ENCODE peak calls at places on chromosome 4, in seven cellular contexts. O is GM13976, X is chondrocyte, M is ovary, A is PC-3, C is AG10803, K is fibroblast of the aortic adventitia. S is an unnamed sample.

GRCh38 chr4:96102541-96103018 is 262.7 kb downstream of the PDHA2 start:
- DNase-seq in O (no peak), A (peak; percentile 4), X (no peak), C (no peak), M (no peak), K (peak; percentile 40), S (peak; percentile 64)

GRCh38 chr4:68338625-68339024 is 11.3 kb downstream of the YTHDC1 start:
- DNase-seq in X (no peak), K (no peak), A (no peak), M (no peak), O (no peak), C (no peak), S (no peak)

GRCh38 chr4:173506780-173507211 is 23.2 kb downstream of the HAND2 start:
- DNase-seq in O (peak; percentile 46), C (no peak), K (no peak), A (no peak), X (peak; percentile 76), M (no peak), S (no peak)

GRCh38 chr4:165609653-165610052 is 230.8 kb downstream of the CPE start:
- DNase-seq in A (no peak), K (no peak), C (no peak), O (no peak), M (no peak), X (no peak), S (no peak)

GRCh38 chr4:152534541-152535231 is 1.2 kb downstream of the FBXW7 start:
- DNase-seq in X (no peak), A (no peak), M (peak; percentile 23), C (peak; percentile 12), K (peak; percentile 12), O (no peak), S (no peak)

GRCh38 chr4:57078685-57079521 is 31.3 kb downstream of the IGFBP7 start:
- DNase-seq in M (no peak), O (no peak), C (no peak), X (no peak), A (no peak), K (peak; percentile 20), S (peak; percentile 59)

GRCh38 chr4:24991015-24991414 is 39.7 kb downstream of the LGI2 start:
- DNase-seq in C (peak; percentile 66), M (no peak), X (no peak), A (peak; percentile 16), O (no peak), K (peak; percentile 80), S (no peak)

GRCh38 chr4:122576261-122577188 is 44.3 kb downstream of the IL21 start:
- DNase-seq in A (peak; percentile 64), C (peak; percentile 45), X (no peak), M (no peak), K (peak; percentile 76), O (peak; percentile 57), S (no peak)

GRCh38 chr4:25978327-25978726 is 64.3 kb downstream of the SMIM20 start:
- DNase-seq in O (no peak), C (no peak), M (no peak), X (no peak), K (peak; percentile 21), A (no peak), S (no peak)

GRCh38 chr4:143626134-143626859 is 74.2 kb downstream of the FREM3 start:
- DNase-seq in C (peak; percentile 41), K (peak; percentile 89), O (no peak), X (no peak), M (peak; percentile 64), A (no peak), S (peak; percentile 79)

GRCh38 chr4:31964691-31965090 is 1244.5 kb downstream of the PCDH7 start:
- DNase-seq in M (no peak), K (no peak), C (no peak), O (no peak), A (no peak), X (no peak), S (no peak)

GRCh38 chr4:107818301-107818910 is 6.3 kb upstream of the SGMS2 start:
- DNase-seq in K (no peak), A (peak; percentile 14), C (no peak), M (no peak), X (no peak), O (no peak), S (no peak)

GRCh38 chr4:81255524-81255923 is 40.5 kb upstream of the PRKG2 start:
- DNase-seq in K (peak; percentile 78), O (no peak), A (peak; percentile 30), C (peak; percentile 82), X (no peak), M (no peak), S (peak; percentile 64)

GRCh38 chr4:12716896-12717295 is 767.2 kb downstream of the RAB28 start:
- DNase-seq in K (no peak), M (no peak), X (no peak), C (no peak), O (no peak), A (no peak), S (no peak)

GRCh38 chr4:15690020-15690809 is 8.6 kb downstream of the FAM200B start:
- DNase-seq in A (peak; percentile 85), C (peak; percentile 90), K (peak; percentile 98), X (no peak), M (no peak), O (no peak), S (no peak)

GRCh38 chr4:47744843-47745382 is 93.0 kb downstream of the CORIN start:
- DNase-seq in K (no peak), C (no peak), M (no peak), A (no peak), X (no peak), O (no peak), S (no peak)

GRCh38 chr4:177283167-177283566 is 26.5 kb upstream of the NEIL3 start:
- DNase-seq in O (no peak), X (no peak), M (no peak), K (peak; percentile 52), A (no peak), C (peak; percentile 80), S (no peak)

GRCh38 chr4:48375651-48376291 is 34.4 kb downstream of the SLAIN2 start:
- DNase-seq in O (no peak), M (no peak), K (peak; percentile 63), C (peak; percentile 57), X (no peak), A (peak; percentile 91), S (no peak)

GRCh38 chr4:144701683-144702233 is 55.8 kb downstream of the HHIP start:
- DNase-seq in X (no peak), M (no peak), O (no peak), C (no peak), K (peak; percentile 12), A (no peak), S (no peak)

GRCh38 chr4:123980736-123981285 is 584.2 kb downstream of the SPRY1 start:
- DNase-seq in M (no peak), C (no peak), O (no peak), A (no peak), X (no peak), K (no peak), S (no peak)

DNA sequence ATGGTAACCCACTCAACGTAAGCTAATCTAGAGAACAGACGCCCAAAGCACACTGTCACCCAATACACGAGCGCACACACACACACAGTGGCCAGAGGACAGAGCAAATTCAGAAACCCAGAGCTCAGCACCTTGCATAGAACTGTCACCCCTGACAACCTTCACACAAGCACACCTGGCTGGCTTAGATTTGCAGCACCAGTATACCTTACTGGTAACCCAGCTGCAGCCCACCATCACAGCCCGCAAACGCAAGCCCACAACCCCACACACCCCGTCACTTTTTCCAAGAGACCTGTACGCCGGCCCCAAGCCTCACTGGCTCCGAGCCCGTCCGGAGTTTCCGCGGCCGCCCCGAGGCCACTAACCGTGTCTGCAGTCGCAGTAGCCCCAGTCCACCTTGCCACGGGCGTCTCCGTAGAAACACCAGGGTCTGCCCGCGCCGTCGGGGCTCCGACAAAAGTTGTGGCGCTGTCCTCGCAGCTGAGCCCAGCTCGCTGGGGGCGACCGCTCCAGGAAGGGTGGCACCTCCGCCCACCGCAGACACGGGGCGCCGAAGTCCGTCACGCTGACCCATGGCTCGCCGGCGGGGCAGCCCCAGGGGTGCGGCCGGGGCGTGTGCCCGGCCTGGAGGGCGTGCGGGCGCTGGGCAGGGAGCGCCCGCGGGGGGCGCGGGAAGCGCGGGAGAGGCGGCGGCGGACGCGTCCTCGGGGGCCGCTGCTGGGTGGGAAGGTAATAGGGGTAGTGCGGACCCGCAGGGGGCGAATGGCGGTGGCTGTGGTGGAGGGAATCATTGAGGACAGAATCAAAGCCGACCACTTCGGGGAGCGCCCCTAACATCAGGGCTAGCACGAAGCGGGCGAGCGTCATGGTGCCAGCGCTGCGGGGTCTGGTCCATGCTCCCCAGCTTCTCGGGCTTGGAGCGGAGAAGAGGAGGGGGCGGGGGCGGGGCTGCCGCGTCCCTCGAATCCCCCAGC is 664 bp downstream of the PRSS12 start:
- DNase-seq in C (no peak), X (peak; percentile 91), O (peak; percentile 35), K (peak; percentile 47), A (no peak), M (no peak), S (no peak)
- TF ChIP-seq CTCF in C (no peak), X (no peak), O (no peak), K (no peak), A (no peak), M (no peak), S (no peak)

DNA sequence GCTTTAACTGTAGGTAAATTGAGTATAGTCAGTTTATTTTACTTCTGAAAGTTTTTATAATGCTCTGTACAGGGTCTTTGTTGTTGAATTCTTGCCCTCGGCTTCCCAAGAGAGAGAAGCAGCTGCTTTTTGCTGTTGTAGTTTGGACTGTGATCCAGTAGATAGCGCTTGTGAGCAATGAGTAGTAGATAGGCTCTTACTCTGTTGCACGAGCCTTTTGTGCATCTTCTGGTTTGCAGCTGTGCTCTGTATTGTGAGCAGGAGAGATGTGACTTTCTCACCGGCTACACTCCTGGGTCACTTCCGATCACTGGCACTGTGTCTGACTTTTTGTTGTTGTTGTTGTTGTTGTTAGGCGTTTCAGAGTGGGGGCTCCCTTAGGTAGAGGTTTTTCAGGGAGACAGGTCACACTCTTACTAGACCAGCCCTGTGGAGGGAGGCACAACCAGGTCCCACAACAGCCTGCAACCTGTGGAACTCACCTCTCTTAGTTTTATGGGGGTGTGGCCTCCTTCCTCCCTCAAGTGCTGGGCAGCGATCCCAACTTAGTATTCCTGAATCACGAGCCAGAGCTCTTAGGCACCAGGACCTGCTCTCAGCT is 822.1 kb upstream of the GALNTL6 start:
- DNase-seq in X (no peak), O (peak; percentile 21), K (no peak), C (no peak), M (no peak), A (peak; percentile 44), S (no peak)
- TF ChIP-seq CTCF in X (peak; percentile 74), O (peak; percentile 42), K (no peak), C (peak; percentile 6), M (no peak), A (peak; percentile 55), S (peak; percentile 81)

GRCh38 chr4:7156273-7157139 is 35.8 kb upstream of the SORCS2 start:
- DNase-seq in K (peak; percentile 48), O (no peak), A (peak; percentile 37), C (peak; percentile 28), X (peak; percentile 75), M (peak; percentile 71), S (no peak)
- TF ChIP-seq CTCF in K (peak; percentile 88), O (no peak), A (peak; percentile 52), C (peak; percentile 74), X (peak; percentile 76), M (peak; percentile 68), S (peak; percentile 72)

GRCh38 chr4:72911316-72911715 is 158.2 kb downstream of the COX18 start:
- DNase-seq in O (no peak), X (no peak), M (no peak), A (no peak), C (no peak), K (no peak), S (no peak)

DNA sequence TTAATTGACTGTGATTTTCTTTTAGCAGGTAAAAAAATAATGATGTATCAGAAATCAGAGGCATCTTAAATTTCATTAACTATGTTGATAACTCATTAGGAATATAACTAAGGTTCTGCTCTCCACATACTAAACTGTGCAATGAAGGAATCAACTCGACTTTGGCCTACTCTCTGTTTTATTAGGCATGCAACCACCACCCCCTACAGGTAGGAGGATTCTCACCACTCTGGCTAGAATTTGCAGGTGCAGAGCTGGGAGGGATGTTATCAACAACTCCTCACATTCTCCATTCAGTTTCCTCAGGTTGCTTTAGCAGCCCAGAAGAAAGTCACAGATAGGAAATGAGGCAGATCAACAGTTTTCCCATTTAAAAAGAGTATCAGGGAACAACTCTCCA is 160.1 kb downstream of the COX18 start:
- DNase-seq in C (peak; percentile 4), X (no peak), M (no peak), O (no peak), A (peak; percentile 60), K (peak; percentile 34), S (no peak)
- TF ChIP-seq CTCF in C (peak; percentile 50), X (peak; percentile 20), M (no peak), O (no peak), A (peak; percentile 75), K (peak; percentile 47), S (peak; percentile 47)

S was measured in retinal pigment epithelial cell.